ENCODE peak calls at places on chromosomes 1 and 21, in eight cellular contexts. One of them, this sample, is unnamed.

GRCh38 chr1:29124366-29125236 is 898 bp upstream of the TMEM200B start:
- DNase-seq in AG08395: peak
- DNase-seq in T-helper 9 cell: peak
- DNase-seq in NCI-H69: peak
- DNase-seq in kidney: peak
- DNase-seq in activated effector memory CD4-positive, alpha-beta T cell treated with Interleukin-2 at 50 U/mL for 16 hours: peak
- DNase-seq in HuH-7: peak
- DNase-seq in T-cell: peak
- DNase-seq in this sample: peak

GRCh38 chr1:42333662-42334239 is 1.3 kb downstream of the FOXJ3 start:
- DNase-seq in AG08395: no peak
- DNase-seq in T-helper 9 cell: no peak
- DNase-seq in activated effector memory CD4-positive, alpha-beta T cell treated with Interleukin-2 at 50 U/mL for 16 hours: no peak
- DNase-seq in HuH-7: no peak
- DNase-seq in kidney: no peak
- DNase-seq in T-cell: no peak
- DNase-seq in NCI-H69: peak
- DNase-seq in this sample: no peak

GRCh38 chr1:6954596-6954995 is 169.3 kb downstream of the CAMTA1 start:
- DNase-seq in HuH-7: no peak
- DNase-seq in NCI-H69: no peak
- DNase-seq in kidney: no peak
- DNase-seq in activated effector memory CD4-positive, alpha-beta T cell treated with Interleukin-2 at 50 U/mL for 16 hours: no peak
- DNase-seq in T-helper 9 cell: no peak
- DNase-seq in T-cell: no peak
- DNase-seq in AG08395: no peak
- DNase-seq in this sample: no peak

GRCh38 chr1:9872430-9873165 is 37.5 kb downstream of the CTNNBIP1 start:
- DNase-seq in T-helper 9 cell: no peak
- DNase-seq in HuH-7: no peak
- DNase-seq in NCI-H69: peak
- DNase-seq in kidney: no peak
- DNase-seq in AG08395: no peak
- DNase-seq in activated effector memory CD4-positive, alpha-beta T cell treated with Interleukin-2 at 50 U/mL for 16 hours: no peak
- DNase-seq in T-cell: no peak
- DNase-seq in this sample: no peak

GRCh38 chr1:83845437-83846071 is 153.4 kb downstream of the TTLL7 start:
- DNase-seq in T-helper 9 cell: no peak
- DNase-seq in AG08395: peak
- DNase-seq in NCI-H69: peak
- DNase-seq in activated effector memory CD4-positive, alpha-beta T cell treated with Interleukin-2 at 50 U/mL for 16 hours: no peak
- DNase-seq in HuH-7: no peak
- DNase-seq in T-cell: no peak
- DNase-seq in kidney: no peak
- DNase-seq in this sample: no peak

GRCh38 chr21:38696617-38697016 is 109.1 kb upstream of the ETS2 start:
- DNase-seq in T-cell: no peak
- DNase-seq in T-helper 9 cell: no peak
- DNase-seq in HuH-7: no peak
- DNase-seq in NCI-H69: peak
- DNase-seq in kidney: no peak
- DNase-seq in AG08395: no peak
- DNase-seq in activated effector memory CD4-positive, alpha-beta T cell treated with Interleukin-2 at 50 U/mL for 16 hours: no peak
- DNase-seq in this sample: no peak

GRCh38 chr1:202576816-202577215 is 133.4 kb downstream of the SYT2 start:
- DNase-seq in HuH-7: no peak
- DNase-seq in T-cell: no peak
- DNase-seq in activated effector memory CD4-positive, alpha-beta T cell treated with Interleukin-2 at 50 U/mL for 16 hours: no peak
- DNase-seq in NCI-H69: no peak
- DNase-seq in kidney: no peak
- DNase-seq in T-helper 9 cell: no peak
- DNase-seq in AG08395: peak
- DNase-seq in this sample: no peak

GRCh38 chr1:157219182-157219581 is 81.0 kb upstream of the ETV3 start:
- DNase-seq in T-helper 9 cell: no peak
- DNase-seq in activated effector memory CD4-positive, alpha-beta T cell treated with Interleukin-2 at 50 U/mL for 16 hours: no peak
- DNase-seq in HuH-7: no peak
- DNase-seq in AG08395: no peak
- DNase-seq in kidney: no peak
- DNase-seq in NCI-H69: no peak
- DNase-seq in T-cell: no peak
- DNase-seq in this sample: no peak

GRCh38 chr1:38581396-38581795 is 278.2 kb downstream of the RRAGC start:
- DNase-seq in kidney: no peak
- DNase-seq in activated effector memory CD4-positive, alpha-beta T cell treated with Interleukin-2 at 50 U/mL for 16 hours: no peak
- DNase-seq in T-cell: no peak
- DNase-seq in HuH-7: no peak
- DNase-seq in NCI-H69: no peak
- DNase-seq in AG08395: no peak
- DNase-seq in T-helper 9 cell: no peak
- DNase-seq in this sample: no peak

GRCh38 chr1:150221552-150221951 is 14.4 kb downstream of the ANP32E start:
- DNase-seq in kidney: no peak
- DNase-seq in activated effector memory CD4-positive, alpha-beta T cell treated with Interleukin-2 at 50 U/mL for 16 hours: no peak
- DNase-seq in T-helper 9 cell: no peak
- DNase-seq in T-cell: no peak
- DNase-seq in NCI-H69: peak
- DNase-seq in HuH-7: no peak
- DNase-seq in AG08395: peak
- DNase-seq in this sample: no peak

GRCh38 chr1:66779475-66780078 is 21.5 kb downstream of the INSL5 start:
- DNase-seq in kidney: no peak
- DNase-seq in NCI-H69: peak
- DNase-seq in HuH-7: no peak
- DNase-seq in T-cell: no peak
- DNase-seq in T-helper 9 cell: no peak
- DNase-seq in activated effector memory CD4-positive, alpha-beta T cell treated with Interleukin-2 at 50 U/mL for 16 hours: no peak
- DNase-seq in AG08395: no peak
- DNase-seq in this sample: no peak

GRCh38 chr21:45299864-45300785 is 12.4 kb upstream of the POFUT2 start:
- DNase-seq in kidney: peak
- DNase-seq in NCI-H69: no peak
- DNase-seq in AG08395: peak
- DNase-seq in activated effector memory CD4-positive, alpha-beta T cell treated with Interleukin-2 at 50 U/mL for 16 hours: no peak
- DNase-seq in T-cell: no peak
- DNase-seq in HuH-7: no peak
- DNase-seq in T-helper 9 cell: no peak
- DNase-seq in this sample: no peak

GRCh38 chr21:34792504-34793089 is 123.8 kb downstream of the CLIC6 start:
- DNase-seq in T-helper 9 cell: no peak
- DNase-seq in kidney: no peak
- DNase-seq in HuH-7: no peak
- DNase-seq in AG08395: no peak
- DNase-seq in NCI-H69: no peak
- DNase-seq in T-cell: no peak
- DNase-seq in activated effector memory CD4-positive, alpha-beta T cell treated with Interleukin-2 at 50 U/mL for 16 hours: no peak
- DNase-seq in this sample: no peak

GRCh38 chr1:192512426-192513125 is 63.0 kb upstream of the RGS1 start:
- DNase-seq in activated effector memory CD4-positive, alpha-beta T cell treated with Interleukin-2 at 50 U/mL for 16 hours: no peak
- DNase-seq in HuH-7: no peak
- DNase-seq in T-helper 9 cell: no peak
- DNase-seq in kidney: no peak
- DNase-seq in T-cell: no peak
- DNase-seq in NCI-H69: no peak
- DNase-seq in AG08395: no peak
- DNase-seq in this sample: no peak

GRCh38 chr1:100941098-100941527 is 45.2 kb downstream of the SLC30A7 start:
- DNase-seq in NCI-H69: no peak
- DNase-seq in AG08395: no peak
- DNase-seq in activated effector memory CD4-positive, alpha-beta T cell treated with Interleukin-2 at 50 U/mL for 16 hours: no peak
- DNase-seq in HuH-7: no peak
- DNase-seq in T-cell: no peak
- DNase-seq in kidney: no peak
- DNase-seq in T-helper 9 cell: no peak
- DNase-seq in this sample: no peak

GRCh38 chr1:219812086-219812485 is 116.3 kb downstream of the SLC30A10 start:
- DNase-seq in AG08395: no peak
- DNase-seq in kidney: no peak
- DNase-seq in T-cell: no peak
- DNase-seq in NCI-H69: no peak
- DNase-seq in T-helper 9 cell: no peak
- DNase-seq in activated effector memory CD4-positive, alpha-beta T cell treated with Interleukin-2 at 50 U/mL for 16 hours: no peak
- DNase-seq in HuH-7: no peak
- DNase-seq in this sample: no peak

GRCh38 chr1:24191860-24192259 is 4.8 kb upstream of the IFNLR1 start:
- DNase-seq in AG08395: peak
- DNase-seq in HuH-7: no peak
- DNase-seq in activated effector memory CD4-positive, alpha-beta T cell treated with Interleukin-2 at 50 U/mL for 16 hours: no peak
- DNase-seq in T-cell: no peak
- DNase-seq in kidney: no peak
- DNase-seq in T-helper 9 cell: no peak
- DNase-seq in NCI-H69: no peak
- DNase-seq in this sample: no peak

GRCh38 chr21:36437745-36438128 is 42.2 kb downstream of the CLDN14 start:
- DNase-seq in NCI-H69: no peak
- DNase-seq in AG08395: peak
- DNase-seq in T-cell: no peak
- DNase-seq in activated effector memory CD4-positive, alpha-beta T cell treated with Interleukin-2 at 50 U/mL for 16 hours: no peak
- DNase-seq in HuH-7: no peak
- DNase-seq in kidney: no peak
- DNase-seq in T-helper 9 cell: no peak
- DNase-seq in this sample: no peak

GRCh38 chr1:247574236-247574635 is 13.9 kb upstream of the OR2G2 start:
- DNase-seq in activated effector memory CD4-positive, alpha-beta T cell treated with Interleukin-2 at 50 U/mL for 16 hours: no peak
- DNase-seq in HuH-7: no peak
- DNase-seq in NCI-H69: no peak
- DNase-seq in kidney: no peak
- DNase-seq in AG08395: no peak
- DNase-seq in T-cell: no peak
- DNase-seq in T-helper 9 cell: no peak
- DNase-seq in this sample: no peak

GRCh38 chr1:12097321-12097720 is 34.2 kb downstream of the TNFRSF8 start:
- DNase-seq in kidney: no peak
- DNase-seq in T-cell: no peak
- DNase-seq in NCI-H69: no peak
- DNase-seq in HuH-7: no peak
- DNase-seq in T-helper 9 cell: no peak
- DNase-seq in AG08395: no peak
- DNase-seq in activated effector memory CD4-positive, alpha-beta T cell treated with Interleukin-2 at 50 U/mL for 16 hours: no peak
- DNase-seq in this sample: no peak